ENCODE peak calls at places on chromosomes 7 and 10, in nine cellular contexts. O, E, Q, P, C, Z, I, A and M are unnamed samples.
A peak's percentile ranks its signal among the peaks of the same experiment; 100 is the strongest.

GRCh38 chr10:96984512-96985225 is 152.6 kb downstream of the LCOR start:
- DNase-seq in O (no peak), E (no peak), Q (no peak), P (no peak), C (no peak), Z (no peak), I (peak; percentile 60), A (no peak), M (no peak)

GRCh38 chr10:124647421-124648130 is 96.6 kb downstream of the FAM53B start:
- DNase-seq in O (peak; percentile 85), E (peak; percentile 57), Q (peak; percentile 74), P (no peak), C (peak; percentile 64), Z (peak; percentile 28), I (peak; percentile 76), A (peak; percentile 22), M (peak; percentile 7)

GRCh38 chr7:4753610-4754432 is 21.6 kb upstream of the AP5Z1 start:
- DNase-seq in O (peak; percentile 93), E (peak; percentile 53), Q (peak; percentile 56), P (no peak), C (peak; percentile 95), Z (no peak), I (peak; percentile 89), A (peak; percentile 90), M (peak; percentile 25)

GRCh38 chr7:121504478-121504877 is 108.4 kb upstream of the FAM3C start:
- DNase-seq in O (no peak), E (peak; percentile 67), Q (peak; percentile 28), P (peak; percentile 64), C (no peak), Z (peak; percentile 66), I (no peak), A (peak; percentile 14), M (peak; percentile 80)

GRCh38 chr7:17722798-17723197 is 217.5 kb downstream of the SNX13 start:
- DNase-seq in O (no peak), E (no peak), Q (no peak), P (no peak), C (no peak), Z (no peak), I (no peak), A (no peak), M (no peak)

GRCh38 chr7:32762894-32763293 is 128.7 kb downstream of the KBTBD2 start:
- DNase-seq in O (no peak), E (no peak), Q (no peak), P (no peak), C (no peak), Z (no peak), I (no peak), A (no peak), M (no peak)

GRCh38 chr10:112907893-112908292 is 42.2 kb upstream of the TCF7L2 start:
- DNase-seq in O (no peak), E (no peak), Q (no peak), P (no peak), C (no peak), Z (no peak), I (no peak), A (no peak), M (peak; percentile 49)

GRCh38 chr7:57207836-57208235 is 75.6 kb upstream of the ZNF479 start:
- DNase-seq in O (no peak), E (no peak), Q (no peak), P (no peak), C (no peak), Z (no peak), I (no peak), A (no peak), M (no peak)

GRCh38 chr7:30683306-30683705 is 1.1 kb upstream of the CRHR2 start:
- DNase-seq in O (no peak), E (no peak), Q (no peak), P (no peak), C (no peak), Z (no peak), I (no peak), A (no peak), M (no peak)

GRCh38 chr7:30683839-30684238 is 1.6 kb upstream of the CRHR2 start:
- DNase-seq in O (no peak), E (no peak), Q (no peak), P (no peak), C (no peak), Z (no peak), I (no peak), A (no peak), M (no peak)

GRCh38 chr7:30681262-30682130 is 760 bp downstream of the CRHR2 start:
- DNase-seq in O (no peak), E (no peak), Q (no peak), P (no peak), C (peak; percentile 58), Z (no peak), I (no peak), A (no peak), M (no peak)

GRCh38 chr7:30684351-30684750 is 2.1 kb upstream of the CRHR2 start:
- DNase-seq in O (no peak), E (no peak), Q (no peak), P (no peak), C (no peak), Z (no peak), I (no peak), A (no peak), M (no peak)

DNA sequence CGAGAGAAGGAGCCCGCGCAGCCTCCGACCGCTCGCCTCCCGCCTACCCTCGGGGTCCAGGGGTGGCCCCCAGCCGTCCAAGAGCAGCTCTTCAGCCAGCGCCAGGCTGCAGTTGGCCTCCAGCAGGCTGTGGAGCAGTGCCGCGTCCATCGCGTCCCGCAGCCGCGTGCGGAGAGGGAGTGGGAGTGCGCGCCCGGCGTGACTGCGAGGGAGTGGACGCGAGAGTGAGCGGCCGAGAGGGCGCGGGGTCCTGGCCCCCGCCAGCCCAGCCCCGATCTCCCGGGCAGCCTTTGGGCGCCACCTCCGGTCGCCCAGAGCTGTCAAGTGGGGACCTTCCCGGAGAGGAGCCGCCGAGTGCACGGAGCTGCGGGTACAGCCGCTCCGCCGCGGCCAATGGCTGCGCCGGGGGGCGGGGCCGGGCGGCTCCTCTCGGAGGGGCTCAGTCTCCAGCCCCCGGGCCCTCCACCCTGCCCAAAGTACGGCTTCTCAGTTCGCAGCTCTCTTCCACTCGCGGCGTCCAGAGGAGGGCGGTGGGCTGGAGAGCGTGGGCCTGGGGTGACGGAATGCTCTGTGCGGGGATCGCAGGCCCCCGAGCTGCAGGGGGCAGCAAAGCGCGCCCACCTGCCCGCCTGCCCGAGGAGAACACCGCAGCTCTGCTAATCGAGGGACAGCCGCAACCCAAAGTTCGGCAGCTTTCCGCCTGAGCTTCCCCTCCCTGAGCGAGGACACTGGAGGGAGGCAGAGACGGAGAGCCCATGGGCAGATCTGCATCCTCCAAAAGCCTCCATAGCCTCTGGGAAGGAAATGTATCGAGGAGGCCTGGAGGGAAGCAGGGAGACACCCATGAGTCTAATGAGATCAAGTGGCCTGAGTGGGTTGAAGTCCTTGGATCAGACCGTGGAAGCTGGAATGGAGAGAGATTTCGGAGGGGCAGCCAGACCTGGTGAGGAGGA is at the start of gene CRHR2:
- DNase-seq in O (no peak), E (no peak), Q (no peak), P (no peak), C (peak; percentile 94), Z (no peak), I (no peak), A (peak; percentile 20), M (no peak)
- TF ChIP-seq CTCF in O (peak; percentile 42), E (no peak), Q (no peak), P (peak; percentile 19), C (peak; percentile 37), Z (peak; percentile 54), I (no peak), A (peak; percentile 8), M (no peak)

DNA sequence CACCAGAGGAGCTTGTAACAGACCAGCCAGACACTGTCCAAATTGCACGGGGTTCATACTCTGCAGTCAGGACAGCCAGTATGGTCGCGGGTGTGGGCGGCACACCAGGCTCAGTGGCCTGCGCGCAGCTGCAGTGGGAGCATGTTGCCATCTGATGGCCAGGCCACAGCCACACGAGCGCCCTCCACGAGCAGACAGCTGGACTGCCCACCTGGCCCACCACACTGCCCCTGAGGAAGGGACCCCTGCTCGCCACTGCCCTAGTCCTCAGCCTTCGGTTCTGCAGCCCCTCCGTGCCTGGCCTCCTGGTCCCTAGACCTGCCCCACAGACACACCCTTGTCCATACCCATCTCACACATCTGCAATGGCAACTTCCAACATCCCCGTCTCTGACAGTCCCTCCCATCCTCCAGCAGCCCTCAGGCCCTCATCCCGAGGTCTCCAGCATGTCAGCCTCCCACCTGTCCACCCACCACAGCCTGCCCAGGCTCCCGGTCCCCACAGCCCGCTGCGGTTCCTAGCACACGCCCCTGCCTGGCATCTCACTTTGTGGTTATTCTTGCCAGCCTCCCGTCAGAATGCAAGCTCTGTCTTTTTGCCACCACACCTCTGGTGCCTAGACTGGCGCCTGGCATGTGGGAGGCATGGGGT is 28.9 kb upstream of the TTYH3 start:
- DNase-seq in O (no peak), E (no peak), Q (no peak), P (no peak), C (peak; percentile 42), Z (no peak), I (no peak), A (no peak), M (no peak)
- TF ChIP-seq CTCF in O (no peak), E (no peak), Q (no peak), P (no peak), C (no peak), Z (no peak), I (no peak), A (no peak), M (no peak)

DNA sequence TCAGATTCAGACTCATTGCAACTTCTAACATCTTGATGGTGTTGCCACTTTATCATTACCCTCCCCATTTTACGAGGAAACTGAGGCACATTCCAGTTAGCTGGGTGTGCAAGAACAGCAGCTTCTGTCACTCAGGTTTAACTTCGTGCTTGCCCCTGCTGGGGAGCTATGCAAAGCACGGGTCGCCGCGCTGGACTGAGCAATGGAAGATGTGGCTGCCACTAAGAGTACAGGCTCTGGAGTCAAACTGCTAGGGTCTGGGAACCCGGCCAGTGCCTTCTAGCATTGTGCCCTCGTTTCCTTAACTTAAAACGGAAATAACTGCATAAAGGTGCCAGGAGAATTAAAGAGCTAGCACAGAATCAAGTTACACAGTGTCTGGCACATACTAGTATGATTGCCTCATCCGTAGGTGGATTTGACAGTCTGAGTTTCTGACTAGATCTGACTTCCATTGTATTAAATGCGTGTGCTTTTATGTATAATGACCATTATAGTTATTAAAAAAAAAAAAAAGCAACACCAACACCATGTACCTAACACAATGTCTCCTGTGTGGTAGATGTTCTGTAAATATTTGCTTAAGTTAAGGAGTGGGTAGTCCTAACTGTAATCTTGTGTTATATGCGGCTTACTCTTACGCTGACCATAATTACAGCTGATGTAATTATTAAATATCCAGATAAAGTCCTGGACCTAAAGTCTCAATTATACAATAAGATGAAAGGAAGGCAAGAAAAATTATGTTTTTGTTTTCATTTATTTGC is 842 bp downstream of the ZNF22 start:
- DNase-seq in O (peak; percentile 77), E (peak; percentile 85), Q (peak; percentile 80), P (no peak), C (peak; percentile 79), Z (peak; percentile 68), I (peak; percentile 73), A (peak; percentile 15), M (peak; percentile 46)
- TF ChIP-seq CTCF in O (peak; percentile 8), E (peak; percentile 26), Q (peak; percentile 26), P (peak; percentile 42), C (peak; percentile 33), Z (peak; percentile 58), I (no peak), A (no peak), M (peak; percentile 16)

DNA sequence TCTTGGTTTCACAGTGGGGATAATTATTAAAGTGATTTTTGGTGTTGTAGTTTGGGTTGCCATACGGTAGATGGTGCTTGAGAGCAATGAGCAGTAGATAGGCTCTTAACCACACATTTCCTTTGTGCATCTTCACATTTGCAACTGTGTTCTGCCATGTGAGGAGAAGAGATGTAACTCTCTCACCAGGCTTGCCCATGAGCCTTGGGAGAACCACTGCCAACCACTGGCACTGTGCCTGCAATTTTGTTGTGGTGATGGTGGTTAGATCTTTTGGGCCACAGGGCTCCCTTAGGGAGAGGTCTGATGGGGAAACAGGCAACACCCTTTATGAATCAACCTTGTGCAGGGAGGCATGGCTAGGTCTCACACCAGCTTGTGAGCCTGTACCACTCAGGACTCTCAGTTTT is 204.3 kb downstream of the CCDC7 start:
- DNase-seq in O (no peak), E (peak; percentile 1), Q (no peak), P (no peak), C (no peak), Z (no peak), I (no peak), A (no peak), M (no peak)
- TF ChIP-seq CTCF in O (no peak), E (no peak), Q (no peak), P (no peak), C (no peak), Z (no peak), I (peak; percentile 20), A (no peak), M (no peak)